ENCODE peak calls at places on chromosomes 2 and 18, in five cellular contexts. O, Y, L, T and W are unnamed samples.

GRCh38 chr2:46323671-46324207 is 26.5 kb downstream of the EPAS1 start:
- DNase-seq in L (no peak), Y (no peak), O (no peak), T (no peak), W (no peak)

GRCh38 chr2:73503992-73504570 is 118.4 kb downstream of the ALMS1 start:
- DNase-seq in Y (no peak), O (no peak), L (no peak), T (no peak), W (no peak)

GRCh38 chr2:129730979-129731378 is 248.5 kb upstream of the RAB6C start:
- DNase-seq in T (no peak), Y (peak; percentile 38), L (no peak), O (no peak), W (no peak)

GRCh38 chr2:206084468-206084869 is 1.5 kb downstream of the INO80D start:
- DNase-seq in Y (peak; percentile 79), L (peak; percentile 91), T (peak; percentile 78), O (peak; percentile 67), W (peak; percentile 84)

GRCh38 chr2:236214331-236214995 is 46.3 kb upstream of the GBX2 start:
- DNase-seq in Y (no peak), O (no peak), T (no peak), L (no peak), W (no peak)

GRCh38 chr2:72925328-72925943 is 8.1 kb downstream of the EMX1 start:
- DNase-seq in O (no peak), T (no peak), Y (no peak), L (peak; percentile 35), W (no peak)

GRCh38 chr2:3178206-3179031 is 199.2 kb downstream of the EIPR1 start:
- DNase-seq in T (peak; percentile 73), O (no peak), L (no peak), Y (no peak), W (no peak)

GRCh38 chr18:9413586-9413985 is 61.7 kb upstream of the RALBP1 start:
- DNase-seq in O (no peak), T (no peak), L (no peak), Y (no peak), W (no peak)

GRCh38 chr2:191740016-191740419 is 62.1 kb downstream of the NABP1 start:
- DNase-seq in L (no peak), T (no peak), Y (no peak), O (no peak), W (no peak)

GRCh38 chr2:75716406-75716805 is 5.7 kb upstream of the GCFC2 start:
- DNase-seq in T (no peak), Y (no peak), L (no peak), O (no peak), W (no peak)

GRCh38 chr2:160613466-160614153 is 120.0 kb upstream of the RBMS1 start:
- DNase-seq in T (no peak), L (no peak), O (no peak), Y (no peak), W (no peak)

GRCh38 chr2:37601569-37601968 is 69.9 kb downstream of the CDC42EP3 start:
- DNase-seq in O (no peak), L (no peak), T (no peak), Y (no peak), W (no peak)

GRCh38 chr2:37602040-37602439 is 69.4 kb downstream of the CDC42EP3 start:
- DNase-seq in L (no peak), O (no peak), Y (no peak), T (no peak), W (no peak)

GRCh38 chr2:37602702-37603101 is 68.7 kb downstream of the CDC42EP3 start:
- DNase-seq in T (no peak), L (no peak), O (no peak), Y (no peak), W (no peak)

GRCh38 chr2:37600735-37601134 is 70.7 kb downstream of the CDC42EP3 start:
- DNase-seq in T (no peak), L (no peak), O (no peak), Y (no peak), W (no peak)

GRCh38 chr2:37599688-37600525 is 71.5 kb downstream of the CDC42EP3 start:
- DNase-seq in O (peak; percentile 34), Y (no peak), L (no peak), T (no peak), W (no peak)
- TF ChIP-seq POLR2A in O (peak; percentile 42), Y (no peak), L (no peak), T (no peak), W (no peak)

DNA sequence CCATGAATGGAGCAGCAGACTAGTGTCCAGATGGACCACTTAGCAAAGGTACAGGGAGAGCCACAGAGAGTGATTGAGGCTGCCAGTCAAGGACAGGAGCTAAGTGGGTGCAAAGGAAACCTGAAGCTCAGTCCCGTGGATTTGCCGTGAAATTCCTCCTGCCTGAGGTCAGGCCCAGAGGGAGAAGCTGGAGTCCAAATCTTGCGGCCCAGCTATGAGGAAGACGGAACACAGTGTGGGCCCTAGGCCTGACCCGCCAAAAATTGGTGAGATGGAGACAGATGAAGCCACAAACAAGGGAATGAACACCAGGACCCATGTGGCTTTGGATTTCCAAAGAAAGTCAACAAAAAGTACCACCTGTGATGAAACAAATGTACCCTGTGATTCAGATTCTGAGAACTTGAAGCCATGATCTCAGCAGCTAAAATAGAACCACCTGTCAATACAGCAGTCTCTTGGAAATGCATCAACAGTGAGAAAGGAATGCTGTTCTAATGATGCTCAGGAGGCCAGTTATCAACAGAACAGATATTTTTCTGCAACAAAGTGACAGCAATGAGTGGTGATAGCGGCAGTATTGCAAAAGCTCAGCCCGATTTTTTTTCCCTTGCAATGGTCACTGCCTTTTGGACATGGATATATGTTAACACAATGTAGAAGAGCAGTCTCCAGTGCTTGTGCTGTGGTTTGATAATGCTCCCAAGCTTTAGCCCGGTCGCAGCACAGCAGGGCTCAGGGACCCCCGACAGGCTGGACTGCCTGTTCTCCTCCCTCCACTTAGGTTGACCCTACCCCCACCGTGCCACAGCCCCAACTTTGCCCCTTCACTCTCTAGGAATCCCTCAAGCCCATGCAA is 10.7 kb downstream of the COL6A3 start:
- DNase-seq in Y (no peak), L (peak; percentile 87), T (no peak), O (no peak), W (no peak)
- H3K4me1 ChIP-seq in Y (peaks cover 17% of the 10 kb centered on the region), L (no peaks in the 10 kb centered on the region), T (no peaks in the 10 kb centered on the region), O (peaks cover 4% of the 10 kb centered on the region), W (peaks cover 2% of the 10 kb centered on the region)

GRCh38 chr2:39668576-39668975 is 2.9 kb downstream of the TMEM178A start:
- DNase-seq in Y (no peak), L (no peak), T (no peak), O (no peak), W (no peak)

GRCh38 chr2:39671606-39672005 is 5.9 kb downstream of the TMEM178A start:
- DNase-seq in O (no peak), L (no peak), T (no peak), Y (no peak), W (no peak)

GRCh38 chr2:39676342-39676741 is 10.6 kb downstream of the TMEM178A start:
- DNase-seq in L (no peak), O (no peak), Y (no peak), T (no peak), W (no peak)

GRCh38 chr2:39667881-39668276 is 2.2 kb downstream of the TMEM178A start:
- DNase-seq in L (no peak), Y (no peak), O (no peak), T (no peak), W (no peak)

DNA sequence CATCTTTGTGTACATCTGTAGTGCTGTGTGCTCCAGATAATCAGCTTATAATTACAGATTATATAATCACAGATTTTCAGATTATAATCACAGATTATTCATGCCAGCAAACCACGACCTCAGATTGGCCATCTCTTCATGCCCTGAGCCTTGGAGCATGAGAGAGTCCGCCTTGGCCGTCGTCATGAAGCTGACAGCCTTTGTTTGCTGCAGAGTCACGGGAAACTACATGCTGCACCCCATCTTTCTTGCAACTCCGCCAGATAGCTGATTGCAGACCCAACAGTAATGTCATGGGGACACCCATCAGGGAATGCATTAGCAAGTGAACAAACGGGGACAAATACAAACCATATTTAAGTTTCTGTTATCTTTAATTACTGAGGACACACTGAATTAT is 7.3 kb downstream of the TMEM178A start:
- DNase-seq in T (no peak), O (no peak), Y (no peak), L (no peak), W (no peak)
- H3K27me3 ChIP-seq in T (no peaks in the 10 kb centered on the region), O (peaks cover 45% of the 10 kb centered on the region), Y (peaks cover 47% of the 10 kb centered on the region), L (peaks cover 11% of the 10 kb centered on the region), W (peaks cover 12% of the 10 kb centered on the region)

GRCh38 chr2:144520718-144521487 is 984 bp upstream of the ZEB2 start:
- DNase-seq in T (no peak), O (no peak), Y (no peak), L (no peak), W (no peak)

GRCh38 chr2:144521702-144522101 is 1.8 kb upstream of the ZEB2 start:
- DNase-seq in O (no peak), T (no peak), L (no peak), Y (no peak), W (no peak)

GRCh38 chr2:144519597-144519933 is 354 bp downstream of the ZEB2 start:
- DNase-seq in L (no peak), Y (no peak), O (no peak), T (no peak), W (no peak)

GRCh38 chr2:144518744-144519596 is 949 bp downstream of the ZEB2 start:
- DNase-seq in O (no peak), Y (no peak), T (no peak), L (no peak), W (no peak)

GRCh38 chr2:144519934-144520717 is at the start of gene ZEB2:
- DNase-seq in O (peak; percentile 43), Y (no peak), L (peak; percentile 88), T (no peak), W (peak; percentile 71)
- TF ChIP-seq POLR2A in O (peak; percentile 67), Y (peak; percentile 37), L (peak; percentile 6), T (no peak), W (no peak)

GRCh38 chr2:127641846-127642510 is 4.0 kb upstream of the GPR17 start:
- DNase-seq in Y (no peak), O (no peak), T (no peak), L (no peak), W (no peak)

GRCh38 chr2:127642706-127643697 is 3.0 kb upstream of the GPR17 start:
- DNase-seq in L (no peak), Y (no peak), T (no peak), O (no peak), W (no peak)

GRCh38 chr2:127639111-127639474 is 6.9 kb upstream of the GPR17 start:
- DNase-seq in O (no peak), Y (no peak), L (no peak), T (no peak), W (no peak)

GRCh38 chr2:127640082-127641072 is 5.6 kb upstream of the GPR17 start:
- DNase-seq in L (no peak), Y (no peak), O (no peak), T (no peak), W (no peak)

GRCh38 chr2:127641133-127641532 is 4.8 kb upstream of the GPR17 start:
- DNase-seq in L (no peak), Y (no peak), T (no peak), O (no peak), W (no peak)
- H3K4me1 ChIP-seq in L (no peaks in the 10 kb centered on the region), Y (peaks cover 21% of the 10 kb centered on the region), T (peaks cover 5% of the 10 kb centered on the region), O (peaks cover 31% of the 10 kb centered on the region), W (peaks cover 71% of the 10 kb centered on the region)

GRCh38 chr2:106139575-106139935 is 54.5 kb downstream of the UXS1 start:
- DNase-seq in L (no peak), O (no peak), T (no peak), Y (no peak), W (no peak)
- H3K27me3 ChIP-seq in L (no peaks in the 10 kb centered on the region), O (no peaks in the 10 kb centered on the region), T (no peaks in the 10 kb centered on the region), Y (no peaks in the 10 kb centered on the region), W (no peaks in the 10 kb centered on the region)

GRCh38 chr2:201785135-201785534 is 4.4 kb upstream of the ALS2 start:
- DNase-seq in O (no peak), Y (no peak), L (no peak), T (no peak), W (no peak)
- TF ChIP-seq POLR2A in O (no peak), Y (no peak), L (no peak), T (no peak), W (no peak)

GRCh38 chr2:85757860-85758259 is 4.1 kb downstream of the ATOH8 start:
- DNase-seq in Y (no peak), L (no peak), O (no peak), T (no peak), W (no peak)
- H3K4me1 ChIP-seq in Y (peaks cover 44% of the 10 kb centered on the region), L (no peaks in the 10 kb centered on the region), O (peaks cover 50% of the 10 kb centered on the region), T (peaks cover 69% of the 10 kb centered on the region), W (peaks cover 30% of the 10 kb centered on the region)